ENCODE peak calls at places on chromosomes 16 and 17, in seven cellular contexts. One of them, this sample, is unnamed.
A peak's percentile ranks its signal among the peaks of the same experiment; 100 is the strongest.

GRCh38 chr17:35766903-35767510 is 6.3 kb downstream of the C17orf50 start:
- DNase-seq in fibroblast of villous mesenchyme: peak; percentile 62
- DNase-seq in hypothalamus: no peak
- DNase-seq in KG1: no peak
- DNase-seq in GM12878: no peak
- DNase-seq in activated T-cell treated with anti-CD3 and anti-CD28 coated beads for 4 hours: peak; percentile 19
- DNase-seq in NCI-H1436: peak; percentile 13
- DNase-seq in this sample: no peak

GRCh38 chr17:70521821-70522256 is 352.5 kb downstream of the KCNJ2 start:
- DNase-seq in hypothalamus: no peak
- DNase-seq in NCI-H1436: no peak
- DNase-seq in activated T-cell treated with anti-CD3 and anti-CD28 coated beads for 4 hours: no peak
- DNase-seq in fibroblast of villous mesenchyme: peak; percentile 0
- DNase-seq in GM12878: no peak
- DNase-seq in KG1: no peak
- DNase-seq in this sample: no peak

GRCh38 chr17:54948380-54948779 is 20.1 kb downstream of the COX11 start:
- DNase-seq in NCI-H1436: no peak
- DNase-seq in fibroblast of villous mesenchyme: peak; percentile 74
- DNase-seq in KG1: no peak
- DNase-seq in GM12878: no peak
- DNase-seq in hypothalamus: no peak
- DNase-seq in activated T-cell treated with anti-CD3 and anti-CD28 coated beads for 4 hours: no peak
- DNase-seq in this sample: no peak

GRCh38 chr17:50837980-50838954 is 2.9 kb downstream of the WFIKKN2 start:
- DNase-seq in GM12878: no peak
- DNase-seq in activated T-cell treated with anti-CD3 and anti-CD28 coated beads for 4 hours: no peak
- DNase-seq in hypothalamus: no peak
- DNase-seq in fibroblast of villous mesenchyme: no peak
- DNase-seq in KG1: no peak
- DNase-seq in NCI-H1436: no peak
- DNase-seq in this sample: no peak

GRCh38 chr17:55580596-55581133 is 69.4 kb upstream of the SMIM36 start:
- DNase-seq in fibroblast of villous mesenchyme: no peak
- DNase-seq in activated T-cell treated with anti-CD3 and anti-CD28 coated beads for 4 hours: no peak
- DNase-seq in hypothalamus: no peak
- DNase-seq in NCI-H1436: no peak
- DNase-seq in KG1: no peak
- DNase-seq in GM12878: peak; percentile 16
- DNase-seq in this sample: no peak

GRCh38 chr16:346587-346986 is 5.9 kb downstream of the AXIN1 start:
- DNase-seq in NCI-H1436: no peak
- DNase-seq in fibroblast of villous mesenchyme: no peak
- DNase-seq in hypothalamus: no peak
- DNase-seq in KG1: no peak
- DNase-seq in activated T-cell treated with anti-CD3 and anti-CD28 coated beads for 4 hours: no peak
- DNase-seq in GM12878: no peak
- DNase-seq in this sample: no peak

GRCh38 chr16:29656688-29657523 is 6.1 kb upstream of the SPN start:
- DNase-seq in GM12878: no peak
- DNase-seq in fibroblast of villous mesenchyme: no peak
- DNase-seq in NCI-H1436: no peak
- DNase-seq in KG1: no peak
- DNase-seq in activated T-cell treated with anti-CD3 and anti-CD28 coated beads for 4 hours: no peak
- DNase-seq in hypothalamus: no peak
- DNase-seq in this sample: no peak

GRCh38 chr16:66116163-66116792 is 250.2 kb upstream of the CDH5 start:
- DNase-seq in NCI-H1436: no peak
- DNase-seq in hypothalamus: no peak
- DNase-seq in KG1: no peak
- DNase-seq in activated T-cell treated with anti-CD3 and anti-CD28 coated beads for 4 hours: no peak
- DNase-seq in GM12878: no peak
- DNase-seq in fibroblast of villous mesenchyme: peak; percentile 44
- DNase-seq in this sample: no peak

GRCh38 chr17:65047939-65048338 is 8.6 kb downstream of the GNA13 start:
- DNase-seq in KG1: no peak
- DNase-seq in GM12878: no peak
- DNase-seq in hypothalamus: no peak
- DNase-seq in fibroblast of villous mesenchyme: peak; percentile 81
- DNase-seq in activated T-cell treated with anti-CD3 and anti-CD28 coated beads for 4 hours: no peak
- DNase-seq in NCI-H1436: no peak
- DNase-seq in this sample: no peak

GRCh38 chr16:75317101-75317522 is 65.7 kb upstream of the BCAR1 start:
- DNase-seq in fibroblast of villous mesenchyme: peak; percentile 51
- DNase-seq in KG1: no peak
- DNase-seq in hypothalamus: no peak
- DNase-seq in GM12878: no peak
- DNase-seq in NCI-H1436: no peak
- DNase-seq in activated T-cell treated with anti-CD3 and anti-CD28 coated beads for 4 hours: no peak
- DNase-seq in this sample: no peak

GRCh38 chr16:49441366-49441780 is 67.8 kb downstream of the C16orf78 start:
- DNase-seq in hypothalamus: no peak
- DNase-seq in KG1: peak; percentile 48
- DNase-seq in fibroblast of villous mesenchyme: no peak
- DNase-seq in GM12878: peak; percentile 71
- DNase-seq in NCI-H1436: peak; percentile 72
- DNase-seq in activated T-cell treated with anti-CD3 and anti-CD28 coated beads for 4 hours: peak; percentile 36
- DNase-seq in this sample: no peak

GRCh38 chr17:9512323-9513168 is 63.1 kb downstream of the STX8 start:
- DNase-seq in activated T-cell treated with anti-CD3 and anti-CD28 coated beads for 4 hours: no peak
- DNase-seq in hypothalamus: no peak
- DNase-seq in NCI-H1436: no peak
- DNase-seq in KG1: no peak
- DNase-seq in fibroblast of villous mesenchyme: peak; percentile 73
- DNase-seq in GM12878: no peak
- DNase-seq in this sample: no peak

GRCh38 chr17:75764417-75764710 is 628 bp downstream of the GALK1 start:
- DNase-seq in NCI-H1436: no peak
- DNase-seq in hypothalamus: no peak
- DNase-seq in KG1: no peak
- DNase-seq in activated T-cell treated with anti-CD3 and anti-CD28 coated beads for 4 hours: no peak
- DNase-seq in GM12878: no peak
- DNase-seq in fibroblast of villous mesenchyme: no peak
- DNase-seq in this sample: no peak

GRCh38 chr17:75909812-75910274 is 5.2 kb upstream of the MRPL38 start:
- DNase-seq in GM12878: no peak
- DNase-seq in KG1: no peak
- DNase-seq in hypothalamus: no peak
- DNase-seq in NCI-H1436: peak; percentile 68
- DNase-seq in activated T-cell treated with anti-CD3 and anti-CD28 coated beads for 4 hours: no peak
- DNase-seq in fibroblast of villous mesenchyme: no peak
- DNase-seq in this sample: no peak

GRCh38 chr17:78375401-78376079 is 2.9 kb upstream of the PGS1 start:
- DNase-seq in KG1: no peak
- DNase-seq in GM12878: no peak
- DNase-seq in fibroblast of villous mesenchyme: peak; percentile 97
- DNase-seq in NCI-H1436: no peak
- DNase-seq in hypothalamus: no peak
- DNase-seq in activated T-cell treated with anti-CD3 and anti-CD28 coated beads for 4 hours: no peak
- DNase-seq in this sample: no peak

GRCh38 chr16:11586375-11586855 is 304 bp downstream of the LITAF start:
- DNase-seq in NCI-H1436: no peak
- DNase-seq in fibroblast of villous mesenchyme: no peak
- DNase-seq in GM12878: no peak
- DNase-seq in KG1: no peak
- DNase-seq in activated T-cell treated with anti-CD3 and anti-CD28 coated beads for 4 hours: no peak
- DNase-seq in hypothalamus: no peak
- DNase-seq in this sample: no peak

GRCh38 chr16:29808219-29808900 is 2.0 kb downstream of the MAZ start:
- DNase-seq in KG1: no peak
- DNase-seq in fibroblast of villous mesenchyme: no peak
- DNase-seq in hypothalamus: no peak
- DNase-seq in NCI-H1436: no peak
- DNase-seq in GM12878: no peak
- DNase-seq in activated T-cell treated with anti-CD3 and anti-CD28 coated beads for 4 hours: no peak
- DNase-seq in this sample: no peak

GRCh38 chr16:55991843-55992242 is 116.7 kb upstream of the CES5A start:
- DNase-seq in GM12878: no peak
- DNase-seq in fibroblast of villous mesenchyme: no peak
- DNase-seq in NCI-H1436: no peak
- DNase-seq in hypothalamus: no peak
- DNase-seq in KG1: no peak
- DNase-seq in activated T-cell treated with anti-CD3 and anti-CD28 coated beads for 4 hours: no peak
- DNase-seq in this sample: no peak

GRCh38 chr16:89422527-89422904 is 67.8 kb downstream of the ANKRD11 start:
- DNase-seq in KG1: no peak
- DNase-seq in activated T-cell treated with anti-CD3 and anti-CD28 coated beads for 4 hours: no peak
- DNase-seq in fibroblast of villous mesenchyme: peak; percentile 58
- DNase-seq in NCI-H1436: no peak
- DNase-seq in GM12878: peak; percentile 85
- DNase-seq in hypothalamus: no peak
- DNase-seq in this sample: no peak

GRCh38 chr16:87461466-87461975 is 31.3 kb downstream of the ZCCHC14 start:
- DNase-seq in KG1: no peak
- DNase-seq in GM12878: no peak
- DNase-seq in NCI-H1436: peak; percentile 79
- DNase-seq in fibroblast of villous mesenchyme: peak; percentile 55
- DNase-seq in hypothalamus: no peak
- DNase-seq in activated T-cell treated with anti-CD3 and anti-CD28 coated beads for 4 hours: no peak
- DNase-seq in this sample: peak; percentile 83

GRCh38 chr16:3327514-3327913 is 22.2 kb downstream of the ZNF75A start:
- DNase-seq in NCI-H1436: no peak
- DNase-seq in activated T-cell treated with anti-CD3 and anti-CD28 coated beads for 4 hours: no peak
- DNase-seq in GM12878: no peak
- DNase-seq in hypothalamus: no peak
- DNase-seq in KG1: no peak
- DNase-seq in fibroblast of villous mesenchyme: no peak
- DNase-seq in this sample: no peak

GRCh38 chr17:77527394-77527793 is 386.6 kb downstream of the SEC14L1 start:
- DNase-seq in hypothalamus: no peak
- DNase-seq in KG1: no peak
- DNase-seq in GM12878: no peak
- DNase-seq in activated T-cell treated with anti-CD3 and anti-CD28 coated beads for 4 hours: no peak
- DNase-seq in NCI-H1436: no peak
- DNase-seq in fibroblast of villous mesenchyme: no peak
- DNase-seq in this sample: no peak

GRCh38 chr17:74466111-74466784 is at the start of gene CD300A:
- DNase-seq in NCI-H1436: no peak
- DNase-seq in hypothalamus: no peak
- DNase-seq in activated T-cell treated with anti-CD3 and anti-CD28 coated beads for 4 hours: no peak
- DNase-seq in fibroblast of villous mesenchyme: no peak
- DNase-seq in KG1: peak; percentile 75
- DNase-seq in GM12878: no peak
- DNase-seq in this sample: no peak

GRCh38 chr17:31522987-31523495 is 131.6 kb downstream of the RAB11FIP4 start:
- DNase-seq in activated T-cell treated with anti-CD3 and anti-CD28 coated beads for 4 hours: no peak
- DNase-seq in fibroblast of villous mesenchyme: no peak
- DNase-seq in GM12878: no peak
- DNase-seq in KG1: no peak
- DNase-seq in NCI-H1436: no peak
- DNase-seq in hypothalamus: no peak
- DNase-seq in this sample: no peak

GRCh38 chr17:82495844-82496528 is 23.5 kb upstream of the FOXK2 start:
- DNase-seq in GM12878: no peak
- DNase-seq in KG1: no peak
- DNase-seq in fibroblast of villous mesenchyme: no peak
- DNase-seq in hypothalamus: no peak
- DNase-seq in NCI-H1436: peak; percentile 90
- DNase-seq in activated T-cell treated with anti-CD3 and anti-CD28 coated beads for 4 hours: no peak
- DNase-seq in this sample: no peak

GRCh38 chr17:2170023-2170422 is 115.1 kb downstream of the HIC1 start:
- DNase-seq in fibroblast of villous mesenchyme: no peak
- DNase-seq in GM12878: no peak
- DNase-seq in NCI-H1436: no peak
- DNase-seq in KG1: no peak
- DNase-seq in hypothalamus: no peak
- DNase-seq in activated T-cell treated with anti-CD3 and anti-CD28 coated beads for 4 hours: no peak
- DNase-seq in this sample: no peak

GRCh38 chr16:81863630-81864352 is 84.7 kb downstream of the PLCG2 start:
- DNase-seq in GM12878: peak; percentile 43
- DNase-seq in hypothalamus: no peak
- DNase-seq in fibroblast of villous mesenchyme: no peak
- DNase-seq in activated T-cell treated with anti-CD3 and anti-CD28 coated beads for 4 hours: no peak
- DNase-seq in KG1: no peak
- DNase-seq in NCI-H1436: peak; percentile 73
- DNase-seq in this sample: no peak

GRCh38 chr17:36590082-36590481 is 1.6 kb upstream of the DHRS11 start:
- DNase-seq in GM12878: no peak
- DNase-seq in NCI-H1436: no peak
- DNase-seq in fibroblast of villous mesenchyme: peak; percentile 88
- DNase-seq in activated T-cell treated with anti-CD3 and anti-CD28 coated beads for 4 hours: no peak
- DNase-seq in hypothalamus: no peak
- DNase-seq in KG1: no peak
- DNase-seq in this sample: no peak

GRCh38 chr17:11598274-11599221 is at the start of gene DNAH9:
- DNase-seq in NCI-H1436: peak; percentile 87
- DNase-seq in hypothalamus: peak; percentile 48
- DNase-seq in KG1: no peak
- DNase-seq in fibroblast of villous mesenchyme: peak; percentile 23
- DNase-seq in GM12878: no peak
- DNase-seq in activated T-cell treated with anti-CD3 and anti-CD28 coated beads for 4 hours: no peak
- DNase-seq in this sample: peak; percentile 90

GRCh38 chr17:33303254-33303653 is 10.2 kb upstream of the ASIC2 start:
- DNase-seq in NCI-H1436: no peak
- DNase-seq in KG1: no peak
- DNase-seq in hypothalamus: no peak
- DNase-seq in GM12878: no peak
- DNase-seq in fibroblast of villous mesenchyme: no peak
- DNase-seq in activated T-cell treated with anti-CD3 and anti-CD28 coated beads for 4 hours: no peak
- DNase-seq in this sample: no peak

GRCh38 chr16:80285089-80285488 is 255.7 kb upstream of the DYNLRB2 start:
- DNase-seq in fibroblast of villous mesenchyme: peak; percentile 59
- DNase-seq in hypothalamus: no peak
- DNase-seq in NCI-H1436: no peak
- DNase-seq in GM12878: no peak
- DNase-seq in activated T-cell treated with anti-CD3 and anti-CD28 coated beads for 4 hours: no peak
- DNase-seq in KG1: no peak
- DNase-seq in this sample: no peak

GRCh38 chr17:21285164-21286065 is 904 bp downstream of the MAP2K3 start:
- DNase-seq in activated T-cell treated with anti-CD3 and anti-CD28 coated beads for 4 hours: no peak
- DNase-seq in KG1: no peak
- DNase-seq in fibroblast of villous mesenchyme: peak; percentile 79
- DNase-seq in hypothalamus: no peak
- DNase-seq in GM12878: no peak
- DNase-seq in NCI-H1436: no peak
- DNase-seq in this sample: no peak